ENCODE peak calls at places on chromosomes 13 and 19, in seven cellular contexts. C is ovary, A is upper lobe of left lung, B is HCT116, Z is IMR-90, S is spleen, F is Peyer's patch. Y is an unnamed sample.

GRCh38 chr13:77751513-77752456 is 54.3 kb downstream of the SLAIN1 start:
- DNase-seq in B (peak; percentile 6), F (no peak), C (no peak), A (no peak), S (no peak), Z (peak; percentile 37), Y (peak; percentile 23)

GRCh38 chr13:49308977-49309408 is 61.3 kb downstream of the CDADC1 start:
- DNase-seq in A (peak; percentile 77), B (no peak), S (no peak), F (no peak), C (peak; percentile 69), Z (peak; percentile 51), Y (peak; percentile 93)

GRCh38 chr13:77506874-77507273 is 28.6 kb upstream of the SCEL start:
- DNase-seq in C (no peak), A (no peak), B (peak; percentile 7), F (no peak), S (no peak), Z (no peak), Y (no peak)

GRCh38 chr19:55341191-55342043 is 1.7 kb downstream of the KMT5C start:
- DNase-seq in S (no peak), Z (peak; percentile 33), B (peak; percentile 21), C (peak; percentile 67), F (peak; percentile 26), A (peak; percentile 90), Y (peak; percentile 77)

GRCh38 chr13:106145070-106145469 is 390.4 kb downstream of the EFNB2 start:
- DNase-seq in F (no peak), A (no peak), B (no peak), C (no peak), S (no peak), Z (no peak), Y (no peak)

GRCh38 chr19:1467512-1468273 is 11.3 kb downstream of the C19orf25 start:
- DNase-seq in Z (no peak), C (peak; percentile 17), A (peak; percentile 85), B (no peak), F (no peak), S (no peak), Y (no peak)

GRCh38 chr19:55486971-55487883 is 1.0 kb upstream of the SSC5D start:
- DNase-seq in A (peak; percentile 46), C (peak; percentile 89), Z (peak; percentile 97), F (no peak), S (no peak), B (no peak), Y (peak; percentile 65)

GRCh38 chr19:290539-291521 is at the start of gene PLPP2:
- DNase-seq in C (no peak), F (no peak), A (peak; percentile 87), S (no peak), Z (no peak), B (no peak), Y (peak; percentile 85)

GRCh38 chr19:3480383-3481091 is at the start of gene SMIM24:
- DNase-seq in A (peak; percentile 76), F (no peak), S (no peak), Z (no peak), C (no peak), B (no peak), Y (peak; percentile 56)

GRCh38 chr19:41554902-41555301 is 21.1 kb upstream of the CEACAM21 start:
- DNase-seq in S (no peak), A (no peak), C (no peak), F (no peak), B (no peak), Z (no peak), Y (no peak)

GRCh38 chr13:31225998-31226675 is 26.4 kb downstream of the B3GLCT start:
- DNase-seq in Z (no peak), S (no peak), B (no peak), A (no peak), C (no peak), F (no peak), Y (no peak)

GRCh38 chr13:73465629-73465974 is 406.8 kb downstream of the KLF5 start:
- DNase-seq in B (peak; percentile 26), Z (peak; percentile 42), C (no peak), F (no peak), S (no peak), A (no peak), Y (no peak)

GRCh38 chr19:41967056-41967783 is 8.1 kb upstream of the RABAC1 start:
- DNase-seq in F (no peak), A (peak; percentile 60), C (no peak), S (peak; percentile 78), B (no peak), Z (no peak), Y (no peak)

GRCh38 chr19:38792250-38793111 is 3.5 kb downstream of the LGALS7B start:
- DNase-seq in A (peak; percentile 90), F (peak; percentile 44), Z (no peak), S (peak; percentile 92), C (no peak), B (no peak), Y (no peak)

GRCh38 chr19:44643605-44644390 is at the start of gene PVR:
- DNase-seq in F (no peak), Z (peak; percentile 77), S (peak; percentile 86), B (no peak), C (peak; percentile 77), A (peak; percentile 94), Y (peak; percentile 83)

GRCh38 chr19:53333466-53334449 is at the start of gene ZNF845:
- DNase-seq in F (peak; percentile 95), Z (peak; percentile 89), C (peak; percentile 98), A (peak; percentile 99), S (peak; percentile 98), B (peak; percentile 60), Y (peak; percentile 94)

GRCh38 chr19:21970466-21970865 is 40.3 kb downstream of the ZNF208 start:
- DNase-seq in A (no peak), F (no peak), Z (no peak), B (no peak), C (no peak), S (no peak), Y (no peak)

GRCh38 chr19:2602391-2603181 is 99.9 kb downstream of the GNG7 start:
- DNase-seq in F (no peak), S (peak; percentile 76), A (peak; percentile 77), B (no peak), Z (peak; percentile 81), C (peak; percentile 84), Y (peak; percentile 91)

DNA sequence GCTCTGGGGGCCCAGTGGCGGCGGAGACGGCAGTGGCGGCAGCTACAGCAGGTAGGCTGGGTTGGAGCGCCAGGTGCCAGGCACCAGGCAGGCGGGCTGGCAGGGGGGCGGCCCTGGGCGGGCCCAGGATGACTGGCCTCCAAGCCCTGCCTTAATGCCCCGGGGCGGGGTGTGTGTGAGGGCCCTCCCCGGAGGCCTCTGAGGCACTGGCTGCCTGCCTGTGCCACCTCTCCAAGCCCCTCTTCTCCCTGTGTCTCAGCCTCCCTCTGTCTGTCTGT is at the start of gene KLK11:
- DNase-seq in Z (no peak), A (peak; percentile 81), F (no peak), S (no peak), B (no peak), C (peak; percentile 33), Y (no peak)
- H3K27me3 ChIP-seq in Z (no peaks in the 10 kb centered on the region), A (peaks cover 5% of the 10 kb centered on the region), F (no peaks in the 10 kb centered on the region), S (peaks cover 25% of the 10 kb centered on the region), B (no peaks in the 10 kb centered on the region), C (no peaks in the 10 kb centered on the region), Y (no peaks in the 10 kb centered on the region)

DNA sequence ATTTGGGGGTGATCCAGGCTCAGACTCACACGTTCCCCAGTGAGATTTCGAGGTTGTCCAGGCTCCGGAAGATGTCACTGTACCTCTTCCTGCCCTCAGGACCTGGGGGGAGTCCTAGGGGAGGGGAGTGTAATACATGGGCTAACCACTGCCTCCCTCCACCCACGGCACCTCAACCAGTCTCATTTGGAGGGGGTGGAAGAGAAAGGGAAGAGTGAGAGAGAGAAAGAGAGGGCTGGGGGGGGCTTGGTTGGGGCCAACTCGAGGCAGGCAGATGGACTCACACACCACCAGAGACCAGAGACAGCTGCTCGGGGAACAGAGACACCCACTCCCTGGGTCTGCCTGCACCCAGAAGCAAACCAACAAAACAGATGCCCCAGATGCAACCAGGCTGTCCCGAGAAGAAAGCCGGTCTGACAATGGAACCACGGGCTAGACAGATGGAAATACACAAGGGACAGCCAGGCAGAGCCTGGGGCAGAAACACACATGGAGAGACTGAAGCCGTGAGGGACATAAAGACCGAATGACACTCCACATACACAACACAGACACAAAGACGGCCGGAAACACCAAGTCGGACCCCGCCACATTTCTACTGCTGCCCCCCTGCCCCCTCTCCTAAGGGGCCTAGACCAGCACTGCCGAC is 825 bp downstream of the GMIP start:
- DNase-seq in A (no peak), C (no peak), S (no peak), Z (no peak), F (peak; percentile 69), B (no peak), Y (no peak)
- TF ChIP-seq POLR2A in A (no peak), C (no peak), S (no peak), Z (no peak), F (no peak), B (no peak), Y (no peak)

GRCh38 chr13:25353344-25353743 is 18.4 kb upstream of the ATP8A2 start:
- DNase-seq in B (no peak), Z (no peak), F (no peak), C (no peak), A (no peak), S (no peak), Y (no peak)
- H3K27me3 ChIP-seq in B (peaks cover 4% of the 10 kb centered on the region), Z (peaks cover 5% of the 10 kb centered on the region), F (no peaks in the 10 kb centered on the region), C (no peaks in the 10 kb centered on the region), A (no peaks in the 10 kb centered on the region), S (no peaks in the 10 kb centered on the region), Y (no peaks in the 10 kb centered on the region)

GRCh38 chr19:15562861-15563260 is 52.2 kb upstream of the CYP4F8 start:
- DNase-seq in B (peak; percentile 28), C (no peak), F (no peak), S (no peak), A (no peak), Z (peak; percentile 4), Y (no peak)

GRCh38 chr19:15564534-15565168 is 50.4 kb upstream of the CYP4F8 start:
- DNase-seq in Z (no peak), B (no peak), F (no peak), A (no peak), S (peak; percentile 29), C (no peak), Y (no peak)

GRCh38 chr19:15563325-15563794 is 51.7 kb upstream of the CYP4F8 start:
- DNase-seq in F (no peak), S (no peak), C (peak; percentile 60), B (no peak), A (peak; percentile 47), Z (no peak), Y (peak; percentile 48)

GRCh38 chr19:15562145-15562544 is 52.9 kb upstream of the CYP4F8 start:
- DNase-seq in C (no peak), F (no peak), S (no peak), B (no peak), A (no peak), Z (no peak), Y (no peak)

DNA sequence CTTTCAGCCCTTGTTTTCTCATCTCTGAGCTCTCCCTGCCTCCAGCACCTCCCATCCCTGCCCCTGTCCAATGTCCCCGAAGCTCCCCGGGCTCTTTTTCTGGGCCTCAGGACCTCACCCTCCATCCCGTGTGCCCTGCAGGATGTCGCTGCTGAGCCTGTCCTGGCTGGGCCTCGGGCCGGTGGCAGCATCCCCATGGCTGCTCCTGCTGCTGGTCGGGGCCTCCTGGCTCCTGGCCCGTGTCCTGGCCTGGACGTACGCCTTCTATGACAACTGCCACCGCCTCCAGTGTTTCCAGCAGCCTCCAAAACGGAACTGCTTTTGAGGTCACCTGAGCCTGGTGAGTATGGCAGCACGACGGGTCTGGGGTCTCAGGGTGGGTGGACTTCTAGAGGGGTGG is 51.1 kb upstream of the CYP4F8 start:
- DNase-seq in B (no peak), Z (no peak), C (no peak), A (peak; percentile 60), F (no peak), S (peak; percentile 36), Y (no peak)
- TF ChIP-seq POLR2A in B (no peak), Z (no peak), C (no peak), A (no peak), F (no peak), S (no peak), Y (no peak)